ENCODE peak calls at places on chromosomes 13 and 19, in seven cellular contexts. U, H, S, P, R, X and O are unnamed samples.

GRCh38 chr13:36493046-36493445 is 60.8 kb downstream of the CCNA1 start:
- DNase-seq in R (no peak), X (no peak), S (no peak), P (no peak), U (no peak), H (no peak), O (no peak)

GRCh38 chr19:17081672-17082630 is 6.4 kb downstream of the MYO9B start:
- DNase-seq in U (no peak), H (no peak), S (no peak), P (no peak), R (no peak), X (no peak), O (no peak)

GRCh38 chr19:11195169-11195568 is 2.2 kb downstream of the KANK2 start:
- DNase-seq in U (no peak), R (no peak), H (peak; percentile 63), X (no peak), S (no peak), P (no peak), O (no peak)

GRCh38 chr13:113609616-113610015 is 25.1 kb downstream of the TFDP1 start:
- DNase-seq in H (no peak), P (no peak), R (no peak), X (no peak), U (no peak), S (no peak), O (no peak)

GRCh38 chr19:39805120-39805519 is 26.5 kb downstream of the LEUTX start:
- DNase-seq in R (no peak), S (no peak), P (no peak), U (peak; percentile 43), X (no peak), H (peak; percentile 8), O (no peak)

GRCh38 chr13:27168086-27168485 is 3.5 kb downstream of the USP12 start:
- DNase-seq in S (no peak), H (no peak), X (no peak), U (no peak), R (no peak), P (no peak), O (no peak)

GRCh38 chr13:111046590-111047141 is 68.4 kb upstream of the ARHGEF7 start:
- DNase-seq in P (peak; percentile 36), H (peak; percentile 55), R (no peak), S (no peak), U (peak; percentile 60), X (no peak), O (no peak)

GRCh38 chr19:46466536-46467199 is 4.7 kb downstream of the PNMA8A start:
- DNase-seq in U (peak; percentile 92), R (no peak), P (peak; percentile 55), X (peak; percentile 97), H (peak; percentile 90), S (peak; percentile 37), O (no peak)

GRCh38 chr13:78137404-78138142 is 218.9 kb upstream of the EDNRB start:
- DNase-seq in R (no peak), H (peak; percentile 79), U (peak; percentile 74), X (peak; percentile 48), S (peak; percentile 14), P (peak; percentile 46), O (peak; percentile 86)

GRCh38 chr13:75927183-75927582 is 291.1 kb downstream of the LMO7 start:
- DNase-seq in S (no peak), R (no peak), U (no peak), H (no peak), P (no peak), X (no peak), O (no peak)

GRCh38 chr13:24066405-24067292 is 93.9 kb upstream of the SPATA13 start:
- DNase-seq in S (no peak), R (no peak), U (no peak), P (no peak), H (no peak), X (no peak), O (peak; percentile 56)

GRCh38 chr19:15379996-15380647 is 535 bp upstream of the AKAP8 start:
- DNase-seq in H (peak; percentile 57), P (no peak), X (peak; percentile 69), S (no peak), R (no peak), U (peak; percentile 42), O (peak; percentile 84)

GRCh38 chr13:48849515-48849914 is 126.2 kb upstream of the FNDC3A start:
- DNase-seq in H (peak; percentile 29), P (no peak), X (no peak), U (no peak), S (no peak), R (no peak), O (peak; percentile 54)

GRCh38 chr19:40143612-40144011 is 47.6 kb upstream of the MAP3K10 start:
- DNase-seq in P (no peak), U (no peak), R (no peak), S (no peak), X (no peak), H (peak; percentile 25), O (peak; percentile 20)

GRCh38 chr19:39428309-39429112 is 7.2 kb downstream of the RPS16 start:
- DNase-seq in P (no peak), X (no peak), H (peak; percentile 95), U (peak; percentile 89), R (no peak), S (no peak), O (peak; percentile 98)

GRCh38 chr13:23794267-23795161 is 94.7 kb downstream of the MIPEP start:
- DNase-seq in X (peak; percentile 52), P (peak; percentile 72), U (peak; percentile 67), S (no peak), R (no peak), H (peak; percentile 85), O (no peak)

GRCh38 chr13:40472427-40473220 is 193.8 kb downstream of the FOXO1 start:
- DNase-seq in X (no peak), U (no peak), P (no peak), S (no peak), R (no peak), H (no peak), O (no peak)

GRCh38 chr13:113366031-113366588 is 2.2 kb upstream of the GRTP1 start:
- DNase-seq in U (no peak), P (no peak), H (no peak), X (no peak), R (no peak), S (no peak), O (no peak)

GRCh38 chr19:40347476-40348124 is 597 bp downstream of the C19orf47 start:
- DNase-seq in H (no peak), R (no peak), P (no peak), S (no peak), X (no peak), U (no peak), O (no peak)

GRCh38 chr19:2549701-2550191 is 73.8 kb downstream of the GADD45B start:
- DNase-seq in S (peak; percentile 72), X (peak; percentile 58), U (peak; percentile 94), R (no peak), P (no peak), H (peak; percentile 93), O (no peak)

GRCh38 chr19:55461974-55462628 is 659 bp upstream of the ISOC2 start:
- DNase-seq in H (peak; percentile 50), P (no peak), S (no peak), X (no peak), R (no peak), U (peak; percentile 48), O (no peak)